ENCODE peak calls at places on chromosomes 11 and 22, in seven cellular contexts. One of them, this sample, is unnamed.

GRCh38 chr11:86869966-86870570 is 69.7 kb downstream of the PRSS23 start:
- DNase-seq in AG04450: peak
- DNase-seq in RWPE1: peak
- DNase-seq in aorta: peak
- DNase-seq in NCI-H2029 treated with DMSO at 0.1 percent for 48 hours: peak
- DNase-seq in psoas muscle: peak
- DNase-seq in T-helper 1 cell: no peak
- DNase-seq in this sample: peak

GRCh38 chr11:7528514-7529049 is 14.8 kb downstream of the PPFIBP2 start:
- DNase-seq in AG04450: no peak
- DNase-seq in RWPE1: no peak
- DNase-seq in aorta: no peak
- DNase-seq in NCI-H2029 treated with DMSO at 0.1 percent for 48 hours: no peak
- DNase-seq in psoas muscle: no peak
- DNase-seq in T-helper 1 cell: no peak
- DNase-seq in this sample: no peak

GRCh38 chr11:13868710-13869403 is 93.7 kb upstream of the SPON1 start:
- DNase-seq in AG04450: no peak
- DNase-seq in RWPE1: peak
- DNase-seq in aorta: no peak
- DNase-seq in NCI-H2029 treated with DMSO at 0.1 percent for 48 hours: no peak
- DNase-seq in psoas muscle: no peak
- DNase-seq in T-helper 1 cell: peak
- DNase-seq in this sample: no peak

GRCh38 chr22:43099095-43099494 is 9.9 kb upstream of the TTLL1 start:
- DNase-seq in AG04450: no peak
- DNase-seq in RWPE1: no peak
- DNase-seq in aorta: no peak
- DNase-seq in NCI-H2029 treated with DMSO at 0.1 percent for 48 hours: no peak
- DNase-seq in psoas muscle: no peak
- DNase-seq in T-helper 1 cell: no peak
- DNase-seq in this sample: no peak

GRCh38 chr11:63015521-63016215 is at the start of gene SLC22A8:
- DNase-seq in AG04450: no peak
- DNase-seq in RWPE1: no peak
- DNase-seq in aorta: no peak
- DNase-seq in NCI-H2029 treated with DMSO at 0.1 percent for 48 hours: no peak
- DNase-seq in psoas muscle: no peak
- DNase-seq in T-helper 1 cell: no peak
- DNase-seq in this sample: no peak

GRCh38 chr11:62122076-62122475 is 1.7 kb upstream of the INCENP start:
- DNase-seq in AG04450: no peak
- DNase-seq in RWPE1: no peak
- DNase-seq in aorta: peak
- DNase-seq in NCI-H2029 treated with DMSO at 0.1 percent for 48 hours: no peak
- DNase-seq in psoas muscle: no peak
- DNase-seq in T-helper 1 cell: no peak
- DNase-seq in this sample: no peak

GRCh38 chr11:14554959-14555358 is 34.8 kb upstream of the PSMA1 start:
- DNase-seq in AG04450: no peak
- DNase-seq in RWPE1: no peak
- DNase-seq in aorta: no peak
- DNase-seq in NCI-H2029 treated with DMSO at 0.1 percent for 48 hours: no peak
- DNase-seq in psoas muscle: no peak
- DNase-seq in T-helper 1 cell: no peak
- DNase-seq in this sample: no peak

GRCh38 chr11:69874178-69874983 is 55.2 kb upstream of the FGF3 start:
- DNase-seq in AG04450: no peak
- DNase-seq in RWPE1: no peak
- DNase-seq in aorta: no peak
- DNase-seq in NCI-H2029 treated with DMSO at 0.1 percent for 48 hours: no peak
- DNase-seq in psoas muscle: no peak
- DNase-seq in T-helper 1 cell: no peak
- DNase-seq in this sample: no peak

GRCh38 chr22:23713696-23714595 is 23.1 kb downstream of the RGL4 start:
- DNase-seq in AG04450: no peak
- DNase-seq in RWPE1: no peak
- DNase-seq in aorta: no peak
- DNase-seq in NCI-H2029 treated with DMSO at 0.1 percent for 48 hours: no peak
- DNase-seq in psoas muscle: no peak
- DNase-seq in T-helper 1 cell: no peak
- DNase-seq in this sample: no peak